ENCODE peak calls at places on chromosome 16, in eight cellular contexts. Y, C, N, Q, R, H, G and Z are unnamed samples.
A peak's percentile ranks its signal among the peaks of the same experiment; 100 is the strongest.

GRCh38 chr16:29940656-29941055 is 14.6 kb upstream of the KCTD13 start:
- DNase-seq in Q (no peak), G (no peak), R (no peak), H (no peak), C (no peak), Y (peak; percentile 29), N (no peak), Z (no peak)

GRCh38 chr16:3029499-3030127 is 5.8 kb downstream of the THOC6 start:
- DNase-seq in H (peak; percentile 41), G (no peak), Y (no peak), Q (no peak), C (no peak), R (no peak), N (no peak), Z (no peak)

GRCh38 chr16:55021595-55022475 is 91.2 kb downstream of the IRX5 start:
- DNase-seq in R (no peak), H (peak; percentile 33), C (peak; percentile 49), Q (no peak), Y (peak; percentile 67), N (no peak), G (no peak), Z (no peak)

GRCh38 chr16:75197522-75198134 is 9.3 kb downstream of the CTRB2 start:
- DNase-seq in G (no peak), Y (peak; percentile 57), N (no peak), C (no peak), H (no peak), Q (peak; percentile 8), R (no peak), Z (no peak)

GRCh38 chr16:24844101-24845030 is 1.4 kb upstream of the SLC5A11 start:
- DNase-seq in G (no peak), Q (peak; percentile 48), C (no peak), N (no peak), R (no peak), Y (peak; percentile 71), H (no peak), Z (no peak)

GRCh38 chr16:77834600-77834963 is 46.2 kb downstream of the VAT1L start:
- DNase-seq in C (no peak), Q (no peak), H (peak; percentile 91), G (no peak), Y (no peak), N (no peak), R (no peak), Z (no peak)

GRCh38 chr16:50025544-50025931 is 513 bp downstream of the CNEP1R1 start:
- DNase-seq in N (no peak), Q (no peak), C (peak; percentile 23), G (peak; percentile 3), Y (no peak), R (no peak), H (peak; percentile 12), Z (no peak)

GRCh38 chr16:49857423-49858181 is 1.7 kb upstream of the ZNF423 start:
- DNase-seq in C (peak; percentile 95), G (no peak), Q (peak; percentile 56), R (peak; percentile 41), H (peak; percentile 33), N (no peak), Y (no peak), Z (no peak)

GRCh38 chr16:47713225-47713595 is 252.1 kb downstream of the PHKB start:
- DNase-seq in G (no peak), R (no peak), N (no peak), H (peak; percentile 51), Y (no peak), Q (no peak), C (no peak), Z (no peak)

GRCh38 chr16:78761427-78761826 is 662.0 kb downstream of the WWOX start:
- DNase-seq in G (no peak), N (peak; percentile 34), H (no peak), Y (no peak), C (no peak), Q (no peak), R (no peak), Z (no peak)

GRCh38 chr16:24167129-24167528 is 89.0 kb upstream of the CACNG3 start:
- DNase-seq in Q (no peak), H (no peak), Y (no peak), G (no peak), R (no peak), N (no peak), C (no peak), Z (no peak)

GRCh38 chr16:87956771-87957279 is 5.6 kb downstream of the BANP start:
- DNase-seq in G (no peak), N (no peak), R (no peak), H (peak; percentile 49), Q (no peak), C (no peak), Y (no peak), Z (no peak)